ENCODE peak calls at places on chromosomes 4 and X, in eight cellular contexts. S is LoVo, C is amniotic stem cell, T is kidney epithelial cell, H is A549, V is RCC 7860, I is K562, W is Right ventricle myocardium superior. O is an unnamed sample.
A peak's percentile ranks its signal among the peaks of the same experiment; 100 is the strongest.

GRCh38 chr4:8344387-8344786 is 74.8 kb downstream of the HTRA3 start:
- DNase-seq in W (peak; percentile 35), C (no peak), H (no peak), I (no peak), T (no peak), V (no peak), S (no peak), O (no peak)

GRCh38 chrX:74510401-74510800 is 89.1 kb downstream of the SLC16A2 start:
- DNase-seq in I (no peak), H (no peak), C (no peak), W (no peak), T (no peak), S (no peak), V (no peak), O (no peak)

GRCh38 chr4:107719211-107719926 is 665 bp downstream of the PAPSS1 start:
- DNase-seq in V (peak; percentile 5), C (no peak), T (no peak), W (no peak), S (peak; percentile 36), H (no peak), I (no peak), O (no peak)

GRCh38 chr4:52576326-52576725 is 82.8 kb downstream of the USP46 start:
- DNase-seq in W (no peak), H (no peak), C (no peak), S (no peak), T (no peak), I (no peak), V (no peak), O (no peak)

GRCh38 chr4:184807797-184808718 is 17.7 kb downstream of the ACSL1 start:
- DNase-seq in S (no peak), W (no peak), I (no peak), T (no peak), C (no peak), V (no peak), H (no peak), O (no peak)

GRCh38 chrX:2385224-2385623 is 115.6 kb downstream of the DHRSX start:
- DNase-seq in W (no peak), V (peak; percentile 83), H (peak; percentile 29), T (peak; percentile 55), C (no peak), I (no peak), S (peak; percentile 44), O (peak; percentile 42)

GRCh38 chrX:30220646-30221045 is 5.3 kb downstream of the MAGEB2 start:
- DNase-seq in W (no peak), S (no peak), T (no peak), C (no peak), H (no peak), I (peak; percentile 9), V (no peak), O (no peak)

GRCh38 chr4:12409507-12410190 is 981.0 kb upstream of the HS3ST1 start:
- DNase-seq in C (no peak), H (no peak), V (peak; percentile 78), S (peak; percentile 18), W (no peak), I (no peak), T (peak; percentile 88), O (no peak)

GRCh38 chr4:105808459-105809041 is 86.7 kb upstream of the NPNT start:
- DNase-seq in C (peak; percentile 53), H (no peak), T (no peak), W (no peak), I (no peak), S (peak; percentile 59), V (no peak), O (peak; percentile 2)

GRCh38 chr4:99847362-99847976 is 30.8 kb downstream of the DAPP1 start:
- DNase-seq in V (no peak), I (no peak), H (no peak), S (no peak), W (no peak), T (no peak), C (no peak), O (no peak)

GRCh38 chr4:84413954-84414353 is 85.1 kb downstream of the NKX6-1 start:
- DNase-seq in S (no peak), W (no peak), I (no peak), V (no peak), T (no peak), H (no peak), C (no peak), O (no peak)

GRCh38 chr4:12692815-12693214 is 791.3 kb downstream of the RAB28 start:
- DNase-seq in S (no peak), H (no peak), T (no peak), I (no peak), V (no peak), W (no peak), C (no peak), O (no peak)

GRCh38 chr4:5993063-5993745 is 25.0 kb downstream of the C4orf50 start:
- DNase-seq in V (no peak), C (no peak), W (no peak), T (no peak), I (no peak), H (no peak), S (no peak), O (no peak)

GRCh38 chr4:76802546-76803021 is 95.4 kb downstream of the SOWAHB start:
- DNase-seq in V (no peak), S (no peak), W (no peak), T (peak; percentile 72), I (peak; percentile 18), C (no peak), H (no peak), O (no peak)

GRCh38 chr4:89299153-89299789 is 8.3 kb downstream of the GPRIN3 start:
- DNase-seq in C (no peak), H (no peak), W (no peak), T (peak; percentile 29), S (no peak), I (no peak), V (peak; percentile 31), O (no peak)

GRCh38 chrX:110588164-110588563 is 207.5 kb downstream of the CHRDL1 start:
- DNase-seq in H (no peak), I (no peak), C (no peak), S (no peak), T (no peak), W (no peak), V (no peak), O (no peak)

GRCh38 chrX:23720117-23720677 is 22.9 kb downstream of the ACOT9 start:
- DNase-seq in S (no peak), H (no peak), C (no peak), I (no peak), T (no peak), W (no peak), V (no peak), O (no peak)

GRCh38 chr4:98092833-98093439 is 50.3 kb downstream of the STPG2 start:
- DNase-seq in C (no peak), S (peak; percentile 27), I (no peak), V (no peak), W (no peak), T (no peak), H (no peak), O (no peak)

GRCh38 chr4:10186228-10187214 is 69.9 kb upstream of the WDR1 start:
- DNase-seq in I (peak; percentile 60), C (no peak), V (peak; percentile 67), H (no peak), W (no peak), T (no peak), S (no peak), O (no peak)